ENCODE peak calls at places on chromosomes 12 and 14, in four cellular contexts. T, I, Z and A are unnamed samples.

GRCh38 chr14:79836577-79836976 is 374.7 kb downstream of the DIO2 start:
- DNase-seq in T (peak), I (no peak), Z (no peak), A (peak)

GRCh38 chr12:104615048-104615561 is 158.4 kb downstream of the CHST11 start:
- DNase-seq in T (no peak), I (no peak), Z (no peak), A (no peak)

GRCh38 chr14:92456215-92457017 is 57.2 kb upstream of the RIN3 start:
- DNase-seq in T (peak), I (no peak), Z (peak), A (peak)

GRCh38 chr14:81523616-81524015 is 10.0 kb downstream of the SEL1L start:
- DNase-seq in T (no peak), I (no peak), Z (no peak), A (no peak)

GRCh38 chr14:28382460-28383220 is 383.9 kb upstream of the FOXG1 start:
- DNase-seq in T (peak), I (no peak), Z (no peak), A (peak)

GRCh38 chr12:50799908-50800307 is 36.0 kb downstream of the ATF1 start:
- DNase-seq in T (no peak), I (no peak), Z (no peak), A (peak)

GRCh38 chr12:26471560-26471959 is 276.2 kb downstream of the SSPN start:
- DNase-seq in T (peak), I (no peak), Z (peak), A (peak)

GRCh38 chr14:89417469-89418225 is 614 bp upstream of the FOXN3 start:
- DNase-seq in T (peak), I (peak), Z (no peak), A (no peak)

GRCh38 chr12:119448737-119449136 is 114.2 kb downstream of the CCDC60 start:
- DNase-seq in T (no peak), I (no peak), Z (no peak), A (peak)